ENCODE peak calls at places on chromosome 1, in six cellular contexts. F is Right ventricle myocardium superior; P is stimulated activated CD4-positive, alpha-beta T cell treated with anti-CD3 and anti-CD28 coated beads, Interleukin-4, amount 100 ng/mL, for 4 hours; Y is ovary; N is NCI-H748 treated with DMSO at 0.1 percent for 48 hours; D is heart right ventricle. C is an unnamed sample.

GRCh38 chr1:163980391-163980790 is 578.6 kb upstream of the PBX1 start:
- DNase-seq in Y (no peak), P (no peak), N (peak; percentile 87), F (no peak), D (no peak), C (peak; percentile 75)

GRCh38 chr1:31910933-31911332 is 27.2 kb downstream of the PTP4A2 start:
- DNase-seq in F (no peak), N (no peak), Y (no peak), P (no peak), D (no peak), C (no peak)

GRCh38 chr1:161905269-161905884 is 118.3 kb downstream of the OLFML2B start:
- DNase-seq in Y (no peak), F (no peak), P (peak; percentile 6), N (no peak), D (no peak), C (no peak)

GRCh38 chr1:185565314-185565713 is 168.9 kb upstream of the HMCN1 start:
- DNase-seq in P (no peak), N (no peak), D (no peak), F (no peak), Y (no peak), C (no peak)

GRCh38 chr1:230919201-230919600 is 50.9 kb upstream of the C1orf198 start:
- DNase-seq in Y (no peak), D (no peak), F (no peak), P (no peak), N (no peak), C (no peak)

GRCh38 chr1:7717769-7718368 is 53.2 kb upstream of the VAMP3 start:
- DNase-seq in D (no peak), P (no peak), N (no peak), Y (no peak), F (no peak), C (no peak)

GRCh38 chr1:37040773-37041172 is 6.5 kb upstream of the GRIK3 start:
- DNase-seq in F (no peak), D (no peak), Y (no peak), N (no peak), P (no peak), C (peak; percentile 54)

GRCh38 chr1:8078176-8078671 is 52.1 kb upstream of the ERRFI1 start:
- DNase-seq in P (no peak), F (no peak), Y (no peak), N (no peak), D (no peak), C (no peak)

GRCh38 chr1:153748903-153749302 is 21.1 kb downstream of the INTS3 start:
- DNase-seq in D (no peak), P (no peak), N (no peak), Y (no peak), F (no peak), C (no peak)

GRCh38 chr1:225881081-225882007 is 836 bp downstream of the TMEM63A start:
- DNase-seq in P (peak; percentile 17), D (peak; percentile 68), Y (peak; percentile 56), F (peak; percentile 78), N (no peak), C (no peak)

GRCh38 chr1:15328245-15328784 is 81.3 kb downstream of the FHAD1 start:
- DNase-seq in D (peak; percentile 37), F (peak; percentile 64), P (no peak), N (no peak), Y (peak; percentile 27), C (no peak)

GRCh38 chr1:67559222-67559700 is 125.7 kb upstream of the GADD45A start:
- DNase-seq in N (no peak), P (no peak), F (peak; percentile 71), Y (peak; percentile 39), D (peak; percentile 36), C (no peak)